ENCODE peak calls at places on chromosomes 2 and 18, in four cellular contexts. R, T, O and W are unnamed samples.

GRCh38 chr2:88342749-88343148 is 109.7 kb downstream of the FOXI3 start:
- DNase-seq in R (no peak), T (no peak), O (no peak), W (no peak)

GRCh38 chr2:184646177-184646576 is 47.8 kb downstream of the ZNF804A start:
- DNase-seq in R (no peak), T (no peak), O (no peak), W (no peak)

GRCh38 chr2:158726906-158727592 is 68.1 kb upstream of the DAPL1 start:
- DNase-seq in R (no peak), T (no peak), O (peak), W (peak)

GRCh38 chr2:158618859-158619490 is 162.2 kb downstream of the PKP4 start:
- DNase-seq in R (no peak), T (peak), O (no peak), W (peak)

GRCh38 chr2:25041307-25041927 is 459 bp upstream of the EFR3B start:
- DNase-seq in R (peak), T (peak), O (no peak), W (peak)

GRCh38 chr18:75551071-75551470 is 123.6 kb upstream of the SMIM21 start:
- DNase-seq in R (no peak), T (no peak), O (no peak), W (no peak)

GRCh38 chr2:235333076-235333475 is 160.8 kb upstream of the AGAP1 start:
- DNase-seq in R (no peak), T (no peak), O (no peak), W (no peak)

GRCh38 chr2:74327205-74327604 is 16.0 kb downstream of the SLC4A5 start:
- DNase-seq in R (no peak), T (no peak), O (no peak), W (no peak)

GRCh38 chr2:71502941-71503738 is 49.8 kb downstream of the DYSF start:
- DNase-seq in R (no peak), T (no peak), O (no peak), W (no peak)